ENCODE peak calls at places on chromosomes 12 and 14, in five cellular contexts. S is uterus, P is AG10803, A is mammary epithelial cell, H is kidney epithelial cell. G is an unnamed sample.

GRCh38 chr14:73325630-73326299 is 88.5 kb downstream of the PAPLN start:
- DNase-seq in S (no peak), P (no peak), A (no peak), H (no peak), G (no peak)

GRCh38 chr14:69980457-69981414 is 101.5 kb downstream of the SMOC1 start:
- DNase-seq in S (no peak), P (no peak), A (peak), H (no peak), G (no peak)

GRCh38 chr12:6635375-6635855 is 344 bp downstream of the LPAR5 start:
- DNase-seq in S (no peak), P (no peak), A (no peak), H (no peak), G (no peak)

GRCh38 chr14:97994020-97994531 is 1196.9 kb downstream of the VRK1 start:
- DNase-seq in S (no peak), P (no peak), A (no peak), H (no peak), G (no peak)

GRCh38 chr12:88391556-88391955 is 188.7 kb downstream of the KITLG start:
- DNase-seq in S (no peak), P (peak), A (peak), H (peak), G (no peak)

GRCh38 chr14:90159147-90159546 is 97.2 kb upstream of the PSMC1 start:
- DNase-seq in S (no peak), P (no peak), A (no peak), H (no peak), G (no peak)

GRCh38 chr14:34368971-34369665 is 92.9 kb downstream of the SPTSSA start:
- DNase-seq in S (no peak), P (no peak), A (no peak), H (no peak), G (no peak)

GRCh38 chr14:32363761-32364160 is 34.7 kb downstream of the AKAP6 start:
- DNase-seq in S (no peak), P (no peak), A (no peak), H (no peak), G (no peak)

GRCh38 chr14:69901113-69901951 is 22.1 kb downstream of the SMOC1 start:
- DNase-seq in S (no peak), P (peak), A (no peak), H (no peak), G (no peak)

GRCh38 chr14:23550827-23551265 is 719 bp downstream of the ZFHX2 start:
- DNase-seq in S (no peak), P (no peak), A (no peak), H (no peak), G (peak)

GRCh38 chr12:6346235-6346832 is 4.5 kb upstream of the TNFRSF1A start:
- DNase-seq in S (peak), P (no peak), A (no peak), H (no peak), G (no peak)

GRCh38 chr12:76451528-76451927 is 103.3 kb upstream of the BBS10 start:
- DNase-seq in S (no peak), P (no peak), A (no peak), H (no peak), G (no peak)

GRCh38 chr14:79318371-79318770 is 892.9 kb downstream of the DIO2 start:
- DNase-seq in S (no peak), P (no peak), A (no peak), H (no peak), G (no peak)

GRCh38 chr12:64240781-64241180 is 18.7 kb upstream of the KICS2 start:
- DNase-seq in S (no peak), P (peak), A (no peak), H (no peak), G (no peak)

GRCh38 chr12:501722-502447 is 42.1 kb downstream of the B4GALNT3 start:
- DNase-seq in S (no peak), P (no peak), A (no peak), H (no peak), G (no peak)

GRCh38 chr12:107415834-107416233 is 269.8 kb upstream of the PWP1 start:
- DNase-seq in S (no peak), P (peak), A (peak), H (peak), G (no peak)

GRCh38 chr12:27709932-27710591 is 570 bp upstream of the MRPS35 start:
- DNase-seq in S (peak), P (peak), A (peak), H (no peak), G (no peak)

GRCh38 chr14:21071225-21072041 is 1.3 kb downstream of the ARHGEF40 start:
- DNase-seq in S (peak), P (peak), A (peak), H (no peak), G (peak)

GRCh38 chr14:21072781-21073339 is 2.8 kb downstream of the ARHGEF40 start:
- DNase-seq in S (no peak), P (no peak), A (no peak), H (no peak), G (no peak)

GRCh38 chr14:21070610-21071224 is 613 bp downstream of the ARHGEF40 start:
- DNase-seq in S (peak), P (peak), A (no peak), H (no peak), G (peak)

GRCh38 chr14:21073921-21074320 is 3.8 kb downstream of the ARHGEF40 start:
- DNase-seq in S (no peak), P (no peak), A (no peak), H (no peak), G (no peak)

DNA sequence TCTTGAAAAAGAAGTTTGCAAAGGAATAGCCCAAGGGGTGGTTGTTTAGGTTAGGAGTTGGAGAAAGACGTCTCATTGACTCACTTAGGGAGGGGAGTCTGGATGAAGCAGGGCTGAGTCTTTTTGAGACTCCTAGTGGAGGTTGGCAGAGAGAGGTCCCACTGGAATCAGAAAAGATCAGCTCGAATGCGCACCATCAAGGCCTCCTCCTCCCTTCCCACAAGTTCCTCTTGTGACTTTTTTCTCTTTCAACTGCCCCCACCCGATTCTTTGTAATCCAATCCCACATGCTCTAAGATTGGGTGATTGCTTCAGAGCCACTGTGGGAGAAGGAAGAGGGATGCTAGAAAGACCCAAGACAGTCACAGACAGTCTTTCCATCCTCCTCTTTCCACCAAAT is 2.0 kb downstream of the ARHGEF40 start:
- DNase-seq in S (no peak), P (peak), A (no peak), H (no peak), G (no peak)
- TF ChIP-seq CTCF in S (no peak), P (peak), A (peak), H (no peak), G (no peak)

GRCh38 chr12:104733717-104734175 is 224.3 kb downstream of the SLC41A2 start:
- DNase-seq in S (no peak), P (no peak), A (no peak), H (no peak), G (no peak)
- TF ChIP-seq CTCF in S (no peak), P (no peak), A (peak), H (no peak), G (no peak)

GRCh38 chr12:120103044-120103338 is 13.6 kb downstream of the RAB35 start:
- DNase-seq in S (no peak), P (no peak), A (no peak), H (no peak), G (no peak)
- TF ChIP-seq CTCF in S (no peak), P (no peak), A (no peak), H (no peak), G (no peak)

DNA sequence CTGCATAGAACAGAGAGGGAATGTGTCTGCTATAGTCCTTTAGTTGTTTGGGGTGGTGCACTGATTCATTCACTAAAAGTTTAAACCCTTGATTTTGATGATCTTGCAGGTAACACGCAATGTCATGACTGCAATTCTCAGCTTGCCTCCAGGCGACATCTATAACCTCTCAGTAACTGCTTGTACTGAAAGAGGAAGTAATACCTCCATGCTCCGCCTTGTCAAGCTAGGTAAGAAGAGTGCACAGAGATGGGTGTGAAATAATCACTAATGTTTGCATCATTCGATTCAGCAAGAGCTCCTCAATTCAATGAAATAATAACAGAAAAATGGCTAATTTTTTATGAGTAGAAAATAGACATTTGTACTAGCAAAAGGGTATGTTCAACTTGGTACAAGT is 203.7 kb downstream of the PTPRO start:
- DNase-seq in S (no peak), P (no peak), A (peak), H (no peak), G (no peak)
- TF ChIP-seq CTCF in S (no peak), P (no peak), A (no peak), H (no peak), G (no peak)

G was measured in nephron progenitor cell.